ENCODE peak calls at places on chromosomes 12 and 14, in five cellular contexts. One of them, this sample, is unnamed.

GRCh38 chr12:30719060-30719459 is 23.4 kb upstream of the IPO8 start:
- DNase-seq in tibial nerve: no peak
- DNase-seq in astrocyte: peak; percentile 79
- DNase-seq in ascending aorta: no peak
- DNase-seq in Peyer's patch: no peak
- DNase-seq in this sample: no peak

GRCh38 chr12:53219956-53220856 is 11.8 kb downstream of the RARG start:
- DNase-seq in tibial nerve: peak; percentile 42
- DNase-seq in astrocyte: peak; percentile 70
- DNase-seq in ascending aorta: no peak
- DNase-seq in Peyer's patch: peak; percentile 93
- DNase-seq in this sample: no peak

GRCh38 chr12:94553130-94553519 is 93.5 kb upstream of the CEP83 start:
- DNase-seq in tibial nerve: no peak
- DNase-seq in astrocyte: peak; percentile 78
- DNase-seq in ascending aorta: no peak
- DNase-seq in Peyer's patch: no peak
- DNase-seq in this sample: no peak

GRCh38 chr14:68908860-68909259 is 70.2 kb downstream of the ACTN1 start:
- DNase-seq in tibial nerve: no peak
- DNase-seq in astrocyte: no peak
- DNase-seq in ascending aorta: no peak
- DNase-seq in Peyer's patch: no peak
- DNase-seq in this sample: no peak

GRCh38 chr12:25985296-25985992 is 27.0 kb downstream of the RASSF8 start:
- DNase-seq in tibial nerve: no peak
- DNase-seq in astrocyte: no peak
- DNase-seq in ascending aorta: no peak
- DNase-seq in Peyer's patch: no peak
- DNase-seq in this sample: no peak

GRCh38 chr12:19186722-19187661 is 57.5 kb downstream of the PLEKHA5 start:
- DNase-seq in tibial nerve: no peak
- DNase-seq in astrocyte: peak; percentile 36
- DNase-seq in ascending aorta: no peak
- DNase-seq in Peyer's patch: no peak
- DNase-seq in this sample: no peak

GRCh38 chr12:78441737-78442453 is 422.7 kb upstream of the SYT1 start:
- DNase-seq in tibial nerve: no peak
- DNase-seq in astrocyte: peak; percentile 20
- DNase-seq in ascending aorta: no peak
- DNase-seq in Peyer's patch: no peak
- DNase-seq in this sample: no peak

GRCh38 chr14:102590667-102591099 is 1.8 kb upstream of the RCOR1 start:
- DNase-seq in tibial nerve: no peak
- DNase-seq in astrocyte: peak; percentile 14
- DNase-seq in ascending aorta: no peak
- DNase-seq in Peyer's patch: no peak
- DNase-seq in this sample: no peak

GRCh38 chr12:93061414-93062099 is 132.5 kb upstream of the EEA1 start:
- DNase-seq in tibial nerve: no peak
- DNase-seq in astrocyte: no peak
- DNase-seq in ascending aorta: no peak
- DNase-seq in Peyer's patch: no peak
- DNase-seq in this sample: peak; percentile 6

GRCh38 chr14:63470877-63471565 is 72.2 kb downstream of the PPP2R5E start:
- DNase-seq in tibial nerve: no peak
- DNase-seq in astrocyte: peak; percentile 81
- DNase-seq in ascending aorta: no peak
- DNase-seq in Peyer's patch: no peak
- DNase-seq in this sample: no peak

GRCh38 chr14:73325630-73326299 is 88.5 kb downstream of the PAPLN start:
- DNase-seq in tibial nerve: no peak
- DNase-seq in astrocyte: no peak
- DNase-seq in ascending aorta: no peak
- DNase-seq in Peyer's patch: no peak
- DNase-seq in this sample: no peak

GRCh38 chr12:61504396-61505115 is 755.6 kb upstream of the USP15 start:
- DNase-seq in tibial nerve: no peak
- DNase-seq in astrocyte: no peak
- DNase-seq in ascending aorta: no peak
- DNase-seq in Peyer's patch: no peak
- DNase-seq in this sample: no peak

GRCh38 chr14:53226553-53226952 is 73.4 kb upstream of the DDHD1 start:
- DNase-seq in tibial nerve: no peak
- DNase-seq in astrocyte: no peak
- DNase-seq in ascending aorta: no peak
- DNase-seq in Peyer's patch: no peak
- DNase-seq in this sample: no peak

GRCh38 chr14:70901218-70901772 is 6.0 kb upstream of the PCNX1 start:
- DNase-seq in tibial nerve: no peak
- DNase-seq in astrocyte: peak; percentile 66
- DNase-seq in ascending aorta: no peak
- DNase-seq in Peyer's patch: no peak
- DNase-seq in this sample: no peak

GRCh38 chr14:86035882-86036281 is 505.9 kb downstream of the FLRT2 start:
- DNase-seq in tibial nerve: no peak
- DNase-seq in astrocyte: no peak
- DNase-seq in ascending aorta: no peak
- DNase-seq in Peyer's patch: no peak
- DNase-seq in this sample: no peak
- TF ChIP-seq CTCF in tibial nerve: no peak
- TF ChIP-seq CTCF in astrocyte: no peak
- TF ChIP-seq CTCF in ascending aorta: no peak
- TF ChIP-seq CTCF in Peyer's patch: no peak
- TF ChIP-seq CTCF in this sample: no peak

GRCh38 chr14:51703787-51704186 is 52.1 kb downstream of the FRMD6 start:
- DNase-seq in tibial nerve: no peak
- DNase-seq in astrocyte: no peak
- DNase-seq in ascending aorta: no peak
- DNase-seq in Peyer's patch: no peak
- DNase-seq in this sample: no peak

GRCh38 chr14:51697848-51698247 is 46.1 kb downstream of the FRMD6 start:
- DNase-seq in tibial nerve: no peak
- DNase-seq in astrocyte: no peak
- DNase-seq in ascending aorta: no peak
- DNase-seq in Peyer's patch: no peak
- DNase-seq in this sample: no peak

GRCh38 chr14:51704465-51705050 is 52.8 kb downstream of the FRMD6 start:
- DNase-seq in tibial nerve: no peak
- DNase-seq in astrocyte: no peak
- DNase-seq in ascending aorta: no peak
- DNase-seq in Peyer's patch: no peak
- DNase-seq in this sample: no peak

GRCh38 chr14:51701956-51702355 is 50.2 kb downstream of the FRMD6 start:
- DNase-seq in tibial nerve: no peak
- DNase-seq in astrocyte: no peak
- DNase-seq in ascending aorta: no peak
- DNase-seq in Peyer's patch: no peak
- DNase-seq in this sample: no peak
- H3K4me1 ChIP-seq in tibial nerve: peaks cover 43% of the 10 kb centered on the region
- H3K4me1 ChIP-seq in astrocyte: peaks cover 10% of the 10 kb centered on the region
- H3K4me1 ChIP-seq in ascending aorta: no peaks in the 10 kb centered on the region
- H3K4me1 ChIP-seq in Peyer's patch: no peaks in the 10 kb centered on the region
- H3K4me1 ChIP-seq in this sample: peaks cover 8% of the 10 kb centered on the region

DNA sequence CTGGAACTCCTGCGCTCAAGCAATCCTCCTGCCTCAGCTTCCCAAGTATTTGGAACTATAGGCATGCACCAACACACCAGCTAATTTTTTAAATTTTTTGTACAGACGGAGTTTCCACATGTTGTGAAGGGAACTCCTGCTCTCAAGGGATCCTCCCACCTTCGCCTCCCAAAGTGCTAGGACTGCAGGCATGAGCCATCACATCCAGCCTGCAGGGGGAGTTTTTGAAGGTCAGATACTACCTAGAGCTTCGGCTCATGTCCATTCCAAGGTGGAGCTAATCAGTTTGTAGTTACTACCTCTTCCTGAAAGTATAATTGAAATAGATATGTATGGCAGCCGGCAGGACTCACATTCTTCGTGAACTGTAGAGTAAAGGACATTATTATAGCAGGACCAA is 3.7 kb upstream of the TAS2R19 start:
- DNase-seq in tibial nerve: no peak
- DNase-seq in astrocyte: no peak
- DNase-seq in ascending aorta: no peak
- DNase-seq in Peyer's patch: no peak
- DNase-seq in this sample: no peak
- TF ChIP-seq CTCF in tibial nerve: no peak
- TF ChIP-seq CTCF in astrocyte: no peak
- TF ChIP-seq CTCF in ascending aorta: no peak
- TF ChIP-seq CTCF in Peyer's patch: no peak
- TF ChIP-seq CTCF in this sample: no peak

DNA sequence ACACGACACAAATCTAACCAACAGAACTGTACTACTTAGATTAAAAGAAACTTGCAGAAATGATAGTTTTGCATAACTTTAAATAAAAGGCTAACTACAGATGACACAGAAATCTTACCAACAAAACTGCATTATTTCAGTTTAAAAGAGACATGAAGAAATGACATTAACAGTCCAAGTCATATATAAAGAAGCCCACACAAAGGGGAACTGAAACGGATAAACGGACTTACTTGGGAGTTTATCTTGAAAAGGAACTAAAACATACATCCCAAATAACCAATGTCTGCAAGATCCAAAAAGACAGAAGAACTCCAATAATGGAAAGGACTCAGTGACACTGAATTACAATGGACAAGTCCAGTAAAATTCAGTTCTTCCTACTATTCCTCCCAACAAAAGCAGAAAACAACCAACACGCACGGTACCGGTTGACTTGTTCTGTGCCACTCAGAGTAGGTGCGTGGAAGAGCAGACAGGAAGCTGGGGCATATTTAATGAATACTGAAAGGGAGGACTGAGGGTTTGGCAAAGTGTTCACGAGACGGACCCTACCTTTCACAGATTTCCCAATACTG is 759 bp downstream of the CPM start:
- DNase-seq in tibial nerve: no peak
- DNase-seq in astrocyte: peak; percentile 2
- DNase-seq in ascending aorta: no peak
- DNase-seq in Peyer's patch: no peak
- DNase-seq in this sample: no peak
- H3K4me1 ChIP-seq in tibial nerve: peaks cover 16% of the 10 kb centered on the region
- H3K4me1 ChIP-seq in astrocyte: peaks cover 13% of the 10 kb centered on the region
- H3K4me1 ChIP-seq in ascending aorta: peaks cover 3% of the 10 kb centered on the region
- H3K4me1 ChIP-seq in Peyer's patch: peaks cover 8% of the 10 kb centered on the region
- H3K4me1 ChIP-seq in this sample: no peaks in the 10 kb centered on the region

This sample was measured in thoracic aorta.